ENCODE peak calls at places on chromosomes 12 and 14, in eight cellular contexts. X, B, A, N, C, O, S and W are unnamed samples.

GRCh38 chr14:99768381-99768780 is 24.8 kb upstream of the EML1 start:
- DNase-seq in X (no peak), B (no peak), A (no peak), N (no peak), C (no peak), O (no peak), S (peak), W (no peak)

GRCh38 chr14:90607141-90607540 is 209.1 kb downstream of the TTC7B start:
- DNase-seq in X (no peak), B (no peak), A (no peak), N (no peak), C (no peak), O (no peak), S (no peak), W (no peak)

GRCh38 chr12:113932411-113933196 is 33.5 kb downstream of the RBM19 start:
- DNase-seq in X (no peak), B (no peak), A (no peak), N (no peak), C (peak), O (peak), S (peak), W (no peak)

GRCh38 chr14:100587763-100588411 is 670 bp upstream of the BEGAIN start:
- DNase-seq in X (no peak), B (no peak), A (peak), N (no peak), C (no peak), O (no peak), S (no peak), W (no peak)

GRCh38 chr12:85823436-85824179 is 12.6 kb downstream of the RASSF9 start:
- DNase-seq in X (peak), B (no peak), A (no peak), N (no peak), C (peak), O (no peak), S (peak), W (no peak)

GRCh38 chr12:20415013-20415412 is 46.7 kb downstream of the PDE3A start:
- DNase-seq in X (no peak), B (no peak), A (no peak), N (no peak), C (peak), O (no peak), S (peak), W (no peak)

GRCh38 chr12:104226672-104227071 is 11.1 kb downstream of the TXNRD1 start:
- DNase-seq in X (no peak), B (no peak), A (no peak), N (no peak), C (no peak), O (no peak), S (peak), W (no peak)

GRCh38 chr12:86727151-86727550 is 471.0 kb upstream of the MGAT4C start:
- DNase-seq in X (peak), B (no peak), A (no peak), N (no peak), C (peak), O (no peak), S (peak), W (no peak)

GRCh38 chr14:32458720-32459119 is 129.6 kb downstream of the AKAP6 start:
- DNase-seq in X (no peak), B (no peak), A (no peak), N (no peak), C (no peak), O (no peak), S (peak), W (no peak)

GRCh38 chr14:51929156-51929555 is 60.2 kb upstream of the RTRAF start:
- DNase-seq in X (no peak), B (no peak), A (no peak), N (no peak), C (peak), O (no peak), S (peak), W (no peak)

GRCh38 chr14:35533357-35534129 is 421 bp upstream of the INSM2 start:
- DNase-seq in X (no peak), B (no peak), A (peak), N (no peak), C (peak), O (peak), S (peak), W (peak)

GRCh38 chr14:28626780-28627179 is 139.8 kb upstream of the FOXG1 start:
- DNase-seq in X (no peak), B (no peak), A (no peak), N (no peak), C (no peak), O (no peak), S (no peak), W (no peak)

GRCh38 chr12:100721193-100721592 is 73.4 kb upstream of the ANO4 start:
- DNase-seq in X (no peak), B (no peak), A (no peak), N (no peak), C (no peak), O (no peak), S (peak), W (no peak)

GRCh38 chr12:125330645-125331341 is 265.6 kb downstream of the AACS start:
- DNase-seq in X (no peak), B (peak), A (no peak), N (no peak), C (peak), O (peak), S (peak), W (peak)

GRCh38 chr14:32230695-32231280 is 27.7 kb upstream of the RNU6-8 start:
- DNase-seq in X (no peak), B (no peak), A (no peak), N (no peak), C (peak), O (no peak), S (peak), W (no peak)

GRCh38 chr12:102816816-102817434 is 100.1 kb downstream of the PAH start:
- DNase-seq in X (no peak), B (no peak), A (peak), N (no peak), C (peak), O (peak), S (peak), W (no peak)

GRCh38 chr14:78327426-78328210 is 157.4 kb downstream of the NRXN3 start:
- DNase-seq in X (no peak), B (no peak), A (no peak), N (no peak), C (no peak), O (peak), S (no peak), W (no peak)

GRCh38 chr14:93033983-93034670 is 81.6 kb downstream of the ITPK1 start:
- DNase-seq in X (no peak), B (no peak), A (peak), N (no peak), C (no peak), O (peak), S (no peak), W (no peak)

GRCh38 chr12:92408072-92408900 is 262.6 kb upstream of the BTG1 start:
- DNase-seq in X (no peak), B (no peak), A (peak), N (no peak), C (no peak), O (peak), S (peak), W (no peak)

GRCh38 chr14:23183479-23183878 is at the start of gene SLC7A8:
- DNase-seq in X (no peak), B (peak), A (no peak), N (no peak), C (peak), O (peak), S (peak), W (peak)

GRCh38 chr12:46449161-46449715 is 76.7 kb upstream of the SLC38A2 start:
- DNase-seq in X (no peak), B (no peak), A (no peak), N (no peak), C (no peak), O (no peak), S (no peak), W (no peak)

GRCh38 chr12:64679487-64679983 is 69.2 kb downstream of the RASSF3 start:
- DNase-seq in X (peak), B (peak), A (no peak), N (peak), C (peak), O (no peak), S (peak), W (peak)

GRCh38 chr12:67085699-67086098 is 183.5 kb upstream of the CAND1 start:
- DNase-seq in X (no peak), B (no peak), A (no peak), N (no peak), C (no peak), O (no peak), S (no peak), W (no peak)

GRCh38 chr14:102088012-102088792 is 1.4 kb upstream of the HSP90AA1 start:
- DNase-seq in X (no peak), B (peak), A (no peak), N (no peak), C (no peak), O (peak), S (peak), W (peak)

GRCh38 chr12:55694188-55694515 is 13.6 kb downstream of the ITGA7 start:
- DNase-seq in X (no peak), B (no peak), A (no peak), N (no peak), C (no peak), O (no peak), S (no peak), W (no peak)

GRCh38 chr14:69553221-69553620 is 21.4 kb downstream of the CCDC177 start:
- DNase-seq in X (no peak), B (no peak), A (no peak), N (no peak), C (no peak), O (no peak), S (peak), W (no peak)

GRCh38 chr14:34806257-34806656 is 68.9 kb downstream of the BAZ1A start:
- DNase-seq in X (no peak), B (no peak), A (no peak), N (no peak), C (no peak), O (no peak), S (no peak), W (no peak)

GRCh38 chr12:118357327-118358007 is 15.2 kb downstream of the TAOK3 start:
- DNase-seq in X (no peak), B (no peak), A (no peak), N (no peak), C (peak), O (no peak), S (peak), W (peak)

GRCh38 chr14:61620130-61620946 is 75.0 kb upstream of the HIF1A start:
- DNase-seq in X (no peak), B (no peak), A (no peak), N (no peak), C (peak), O (no peak), S (peak), W (no peak)

GRCh38 chr12:84128117-84128991 is 784.2 kb downstream of the SLC6A15 start:
- DNase-seq in X (no peak), B (no peak), A (no peak), N (no peak), C (no peak), O (peak), S (no peak), W (no peak)

GRCh38 chr12:101891462-101891971 is 14.1 kb downstream of the DRAM1 start:
- DNase-seq in X (no peak), B (no peak), A (no peak), N (no peak), C (peak), O (no peak), S (peak), W (peak)

GRCh38 chr14:90213099-90213748 is 43.1 kb upstream of the PSMC1 start:
- DNase-seq in X (no peak), B (no peak), A (no peak), N (no peak), C (no peak), O (no peak), S (no peak), W (no peak)

GRCh38 chr14:68476212-68476964 is 316.5 kb downstream of the ZFP36L1 start:
- DNase-seq in X (peak), B (peak), A (no peak), N (no peak), C (peak), O (peak), S (peak), W (peak)

GRCh38 chr14:104805326-104805678 is 4.4 kb downstream of the ZBTB42 start:
- DNase-seq in X (no peak), B (no peak), A (no peak), N (no peak), C (peak), O (no peak), S (peak), W (no peak)

GRCh38 chr14:52446355-52446754 is 106.0 kb downstream of the TXNDC16 start:
- DNase-seq in X (no peak), B (no peak), A (no peak), N (no peak), C (no peak), O (no peak), S (no peak), W (no peak)

GRCh38 chr14:34354556-34354955 is 107.5 kb downstream of the SPTSSA start:
- DNase-seq in X (no peak), B (no peak), A (no peak), N (no peak), C (peak), O (no peak), S (peak), W (no peak)

GRCh38 chr12:68331500-68331868 is 678 bp downstream of the MDM1 start:
- DNase-seq in X (no peak), B (no peak), A (no peak), N (no peak), C (no peak), O (no peak), S (no peak), W (no peak)

GRCh38 chr14:68279777-68280233 is 460.2 kb downstream of the RAD51B start:
- DNase-seq in X (no peak), B (no peak), A (no peak), N (no peak), C (no peak), O (no peak), S (no peak), W (no peak)